ENCODE peak calls at places on chromosomes 2 and 18, in ten cellular contexts. H is mammary epithelial cell; M is AG04450; R is tibial nerve; I is H9; O is colonic mucosa; S is CD8-positive, alpha-beta T cell; Y is fibroblast of lung; Q is hepatocyte; D is upper lobe of right lung. U is an unnamed sample. For H3K27me3, the result is how much of the 10 kb centered on the place peaks cover.

GRCh38 chr18:21489119-21489750 is 111.3 kb downstream of the ESCO1 start:
- DNase-seq in D (no peak), Q (peak), I (peak), R (no peak), M (peak), O (peak), Y (peak), H (peak), S (no peak), U (no peak)

GRCh38 chr2:238706673-238707072 is 141.2 kb upstream of the TWIST2 start:
- DNase-seq in S (no peak), Y (no peak), I (no peak), O (no peak), R (no peak), D (no peak), Q (no peak), M (no peak), H (no peak), U (peak)

GRCh38 chr18:32915526-32915925 is 142.7 kb upstream of the KLHL14 start:
- DNase-seq in I (no peak), R (no peak), Q (no peak), M (no peak), D (no peak), S (no peak), O (no peak), H (no peak), Y (no peak), U (no peak)

GRCh38 chr18:908631-909621 is 4.3 kb downstream of the ADCYAP1 start:
- DNase-seq in M (no peak), H (no peak), D (no peak), O (no peak), S (no peak), I (peak), Y (no peak), Q (no peak), R (no peak), U (no peak)

GRCh38 chr18:58884694-58885093 is 20.0 kb downstream of the ZNF532 start:
- DNase-seq in M (no peak), R (no peak), D (no peak), I (no peak), H (no peak), Y (no peak), Q (no peak), O (no peak), S (no peak), U (no peak)

GRCh38 chr2:38959938-38960608 is 70.4 kb downstream of the ARHGEF33 start:
- DNase-seq in D (peak), Q (peak), Y (peak), H (peak), I (peak), S (peak), M (peak), O (peak), R (peak), U (peak)

GRCh38 chr2:42844366-42844765 is 52.0 kb upstream of the HAAO start:
- DNase-seq in S (no peak), D (peak), M (no peak), Q (no peak), I (no peak), O (no peak), H (no peak), R (peak), Y (no peak), U (no peak)

GRCh38 chr2:72182547-72183460 is 35.1 kb upstream of the CYP26B1 start:
- DNase-seq in S (no peak), D (no peak), H (no peak), R (no peak), Y (no peak), Q (no peak), I (no peak), O (peak), M (no peak), U (no peak)

GRCh38 chr2:96977631-96978195 is 8.7 kb downstream of the FAM178B start:
- DNase-seq in Y (peak), H (peak), M (no peak), O (no peak), D (no peak), R (no peak), I (no peak), Q (peak), S (peak), U (no peak)

GRCh38 chr18:21162786-21163185 is 51.2 kb upstream of the ROCK1 start:
- DNase-seq in R (no peak), Q (no peak), D (no peak), S (no peak), I (no peak), O (no peak), Y (no peak), M (no peak), H (no peak), U (no peak)

GRCh38 chr2:3446381-3446780 is 66.9 kb downstream of the TRAPPC12 start:
- DNase-seq in D (no peak), O (no peak), S (no peak), R (no peak), I (no peak), Q (no peak), H (no peak), M (no peak), Y (no peak), U (no peak)

GRCh38 chr2:168944065-168944464 is 43.0 kb downstream of the G6PC2 start:
- DNase-seq in O (no peak), D (no peak), Q (no peak), M (no peak), Y (no peak), I (peak), H (no peak), S (no peak), R (no peak), U (no peak)

GRCh38 chr18:46622999-46623398 is 34.0 kb downstream of the LOXHD1 start:
- DNase-seq in I (no peak), O (no peak), H (peak), S (no peak), Q (no peak), M (no peak), R (no peak), D (no peak), Y (peak), U (no peak)

GRCh38 chr2:37870829-37871228 is 54.3 kb upstream of the RMDN2 start:
- DNase-seq in I (no peak), D (no peak), Q (peak), M (no peak), Y (peak), S (no peak), H (peak), O (no peak), R (no peak), U (no peak)

GRCh38 chr2:68282814-68283812 is 30.8 kb upstream of the PPP3R1 start:
- DNase-seq in Y (peak), D (no peak), I (no peak), O (no peak), S (peak), H (peak), M (no peak), Q (peak), R (no peak), U (no peak)

GRCh38 chr2:206276169-206276927 is 1.9 kb downstream of the ZDBF2 start:
- DNase-seq in D (no peak), I (no peak), Y (no peak), S (no peak), H (no peak), Q (no peak), O (no peak), M (no peak), R (no peak), U (no peak)
- H3K27me3 ChIP-seq in D (half or more), I (under half), Y (under half), S (under half), H (under half), Q (half or more), O (under half), M (under half), R (half or more), U (under half)

GRCh38 chr2:95346236-95346737 is 49.1 kb downstream of the KCNIP3 start:
- DNase-seq in S (no peak), I (peak), O (peak), Q (peak), M (no peak), R (peak), H (peak), Y (peak), D (peak), U (no peak)

GRCh38 chr2:95344656-95345055 is 47.5 kb downstream of the KCNIP3 start:
- DNase-seq in S (no peak), M (no peak), D (no peak), I (no peak), O (no peak), R (no peak), Q (no peak), Y (no peak), H (no peak), U (no peak)

GRCh38 chr2:95345415-95346235 is 48.5 kb downstream of the KCNIP3 start:
- DNase-seq in O (peak), Q (peak), I (peak), Y (peak), D (peak), S (no peak), H (peak), R (peak), M (peak), U (peak)

GRCh38 chr2:95344208-95344570 is 47.0 kb downstream of the KCNIP3 start:
- DNase-seq in H (no peak), Y (no peak), Q (no peak), I (no peak), S (no peak), D (peak), R (no peak), O (no peak), M (no peak), U (no peak)

GRCh38 chr2:95345066-95345414 is 47.9 kb downstream of the KCNIP3 start:
- DNase-seq in H (no peak), O (no peak), Y (no peak), D (no peak), I (no peak), R (no peak), Q (no peak), S (no peak), M (no peak), U (no peak)
- H3K27me3 ChIP-seq in H (under half), O (under half), Y (under half), D (under half), I (under half), R (under half), Q (half or more), S (under half), M (under half), U (under half)

DNA sequence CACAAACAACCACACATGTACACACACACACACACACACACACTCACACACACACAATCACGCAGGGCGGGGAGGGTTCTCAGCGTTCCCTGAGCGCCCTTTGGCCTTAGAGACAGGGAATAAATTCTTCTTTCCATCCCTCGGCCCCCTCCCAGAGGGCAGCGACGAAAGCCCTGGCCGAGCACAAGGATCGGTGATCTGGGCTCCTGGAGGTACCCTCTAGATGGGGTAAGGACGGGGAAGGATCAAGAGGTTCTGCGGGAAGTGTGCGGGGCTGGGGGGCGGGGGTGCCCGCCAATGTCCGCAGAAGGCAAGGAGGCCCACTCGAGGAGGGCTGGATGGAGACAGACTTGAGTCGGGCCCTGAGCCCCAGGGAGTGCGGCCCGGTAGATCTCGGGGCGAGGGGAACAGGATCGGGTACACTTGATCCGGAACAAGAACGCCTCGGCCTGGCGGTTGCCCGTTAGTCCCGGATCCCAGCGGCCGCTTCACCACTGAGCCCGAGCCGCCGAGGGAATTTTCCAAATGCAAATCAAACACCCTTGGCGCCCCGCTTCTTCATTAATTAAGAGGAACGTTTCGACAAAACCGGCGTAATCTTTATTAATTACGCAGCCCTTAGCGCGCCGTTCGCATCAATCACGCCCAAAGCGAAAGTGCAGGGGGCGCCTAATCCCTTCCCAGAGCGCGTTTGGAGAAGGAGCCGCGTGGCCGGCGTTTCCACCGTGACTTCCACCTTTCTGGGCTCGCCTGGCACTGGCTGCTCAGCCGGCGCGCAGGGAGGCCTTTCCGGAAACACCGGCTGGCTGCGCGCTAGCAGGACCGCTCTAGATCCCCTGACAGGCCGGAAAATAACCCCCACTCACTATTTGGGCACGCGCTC is 7.0 kb upstream of the PAX3 start:
- DNase-seq in H (no peak), Y (peak), M (no peak), Q (no peak), S (no peak), I (peak), R (no peak), D (no peak), O (peak), U (no peak)
- H3K27me3 ChIP-seq in H (half or more), Y (half or more), M (half or more), Q (half or more), S (half or more), I (half or more), R (half or more), D (half or more), O (half or more), U (half or more)

GRCh38 chr2:118822015-118822414 is 25.4 kb downstream of the EN1 start:
- DNase-seq in O (no peak), M (no peak), D (no peak), Q (no peak), Y (no peak), R (no peak), H (no peak), I (no peak), S (no peak), U (peak)
- H3K27me3 ChIP-seq in O (under half), M (under half), D (half or more), Q (half or more), Y (under half), R (under half), H (under half), I (under half), S (under half), U (under half)

GRCh38 chr2:51032748-51033355 is 920 bp upstream of the NRXN1 start:
- DNase-seq in I (no peak), Q (no peak), Y (no peak), D (no peak), M (no peak), O (no peak), R (no peak), H (no peak), S (no peak), U (no peak)

GRCh38 chr2:51027968-51028367 is 4.0 kb downstream of the NRXN1 start:
- DNase-seq in O (no peak), R (no peak), Y (no peak), M (no peak), D (peak), H (no peak), I (no peak), S (no peak), Q (no peak), U (no peak)

GRCh38 chr2:51028829-51029228 is 3.1 kb downstream of the NRXN1 start:
- DNase-seq in Q (peak), M (no peak), H (no peak), I (no peak), S (no peak), R (no peak), O (no peak), Y (no peak), D (no peak), U (no peak)

GRCh38 chr2:51027442-51027841 is 4.5 kb downstream of the NRXN1 start:
- DNase-seq in S (no peak), R (no peak), Q (no peak), O (no peak), I (no peak), M (no peak), D (no peak), Y (no peak), H (no peak), U (no peak)

GRCh38 chr2:51031004-51031791 is 734 bp downstream of the NRXN1 start:
- DNase-seq in D (no peak), I (no peak), S (no peak), M (no peak), O (no peak), R (no peak), Q (no peak), Y (no peak), H (no peak), U (no peak)
- H3K27me3 ChIP-seq in D (under half), I (under half), S (under half), M (under half), O (under half), R (under half), Q (under half), Y (under half), H (under half), U (under half)

GRCh38 chr2:218856168-218856895 is 3.3 kb upstream of the WNT6 start:
- DNase-seq in S (no peak), Q (no peak), R (no peak), D (peak), M (no peak), Y (no peak), I (no peak), O (no peak), H (no peak), U (no peak)
- H3K27me3 ChIP-seq in S (under half), Q (half or more), R (under half), D (half or more), M (half or more), Y (half or more), I (half or more), O (half or more), H (under half), U (under half)

GRCh38 chr18:5029622-5030021 is 167.4 kb downstream of the AKAIN1 start:
- DNase-seq in Q (no peak), S (no peak), O (no peak), R (no peak), D (no peak), M (no peak), Y (no peak), H (no peak), I (no peak), U (no peak)
- H3K27me3 ChIP-seq in Q (under half), S (under half), O (under half), R (under half), D (under half), M (under half), Y (under half), H (under half), I (under half), U (under half)

GRCh38 chr18:37578886-37579513 is 13.4 kb upstream of the CELF4 start:
- DNase-seq in O (no peak), D (no peak), Y (no peak), S (no peak), R (no peak), M (no peak), H (peak), I (no peak), Q (peak), U (no peak)
- H3K27me3 ChIP-seq in O (under half), D (under half), Y (under half), S (under half), R (under half), M (under half), H (under half), I (under half), Q (under half), U (under half)

DNA sequence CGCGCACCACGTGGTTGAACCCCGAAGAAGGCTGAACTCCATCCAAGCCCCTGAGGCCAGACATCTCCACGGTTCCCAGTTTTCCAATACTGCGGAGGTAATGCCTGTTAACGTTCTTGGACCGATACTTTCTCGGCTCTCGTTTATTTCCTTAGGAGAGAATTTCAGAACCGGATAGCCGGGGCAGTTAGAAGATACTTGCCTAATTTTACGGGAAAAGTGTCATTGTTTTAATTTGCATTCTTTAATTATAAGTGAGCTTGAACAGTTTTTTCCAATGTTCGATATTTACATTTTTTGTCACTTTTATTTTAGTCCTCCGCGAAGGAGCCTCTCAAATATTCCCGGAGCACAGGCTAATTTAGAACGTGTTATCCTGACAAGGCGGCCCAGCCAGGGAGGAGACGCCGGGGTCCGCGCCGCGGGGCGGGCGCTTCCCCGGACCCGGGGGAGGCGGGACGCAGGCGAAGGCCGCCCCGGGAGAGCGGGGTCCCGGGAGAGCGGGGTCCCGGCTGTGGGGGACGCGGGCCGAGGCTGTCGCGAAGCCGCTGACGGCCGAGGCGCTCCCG is 10.1 kb upstream of the KCNG2 start:
- DNase-seq in S (no peak), H (no peak), R (no peak), O (no peak), I (no peak), Y (no peak), M (no peak), D (peak), Q (no peak), U (no peak)
- H3K27me3 ChIP-seq in S (under half), H (under half), R (half or more), O (under half), I (under half), Y (under half), M (under half), D (half or more), Q (under half), U (under half)

U was measured in right atrium auricular region.